ENCODE peak calls at places on chromosomes 12 and 14, in nine cellular contexts. One of them, this sample, is unnamed. For H3K9me3 and H3K27me3, the result is how much of the 10 kb centered on the place peaks cover.

GRCh38 chr12:32083489-32083888 is 23.2 kb upstream of the BICD1 start:
- DNase-seq in lower lobe of right lung: no peak
- DNase-seq in lung: no peak
- DNase-seq in stomach: no peak
- DNase-seq in tibial artery: no peak
- DNase-seq in spleen: no peak
- DNase-seq in heart left ventricle: no peak
- DNase-seq in upper lobe of right lung: no peak
- DNase-seq in tibial nerve: no peak
- DNase-seq in this sample: no peak

GRCh38 chr12:122423258-122424165 is 1.0 kb upstream of the CLIP1 start:
- DNase-seq in lower lobe of right lung: no peak
- DNase-seq in lung: peak
- DNase-seq in stomach: no peak
- DNase-seq in tibial artery: no peak
- DNase-seq in spleen: no peak
- DNase-seq in heart left ventricle: no peak
- DNase-seq in upper lobe of right lung: no peak
- DNase-seq in tibial nerve: no peak
- DNase-seq in this sample: no peak

GRCh38 chr12:114673169-114673833 is 10.7 kb downstream of the TBX3 start:
- DNase-seq in lower lobe of right lung: no peak
- DNase-seq in lung: no peak
- DNase-seq in stomach: no peak
- DNase-seq in tibial artery: no peak
- DNase-seq in spleen: no peak
- DNase-seq in heart left ventricle: no peak
- DNase-seq in upper lobe of right lung: no peak
- DNase-seq in tibial nerve: no peak
- DNase-seq in this sample: no peak

GRCh38 chr14:63642656-63643382 is 1.1 kb upstream of the WDR89 start:
- DNase-seq in lower lobe of right lung: no peak
- DNase-seq in lung: no peak
- DNase-seq in stomach: no peak
- DNase-seq in tibial artery: no peak
- DNase-seq in spleen: no peak
- DNase-seq in heart left ventricle: no peak
- DNase-seq in upper lobe of right lung: no peak
- DNase-seq in tibial nerve: no peak
- DNase-seq in this sample: no peak

GRCh38 chr12:131832393-131833231 is 4.4 kb downstream of the MMP17 start:
- DNase-seq in lower lobe of right lung: peak
- DNase-seq in lung: no peak
- DNase-seq in stomach: no peak
- DNase-seq in tibial artery: peak
- DNase-seq in spleen: no peak
- DNase-seq in heart left ventricle: peak
- DNase-seq in upper lobe of right lung: no peak
- DNase-seq in tibial nerve: no peak
- DNase-seq in this sample: no peak

GRCh38 chr12:105705765-105706164 is 375.3 kb downstream of the C12orf75 start:
- DNase-seq in lower lobe of right lung: no peak
- DNase-seq in lung: no peak
- DNase-seq in stomach: peak
- DNase-seq in tibial artery: peak
- DNase-seq in spleen: no peak
- DNase-seq in heart left ventricle: no peak
- DNase-seq in upper lobe of right lung: no peak
- DNase-seq in tibial nerve: peak
- DNase-seq in this sample: peak

GRCh38 chr12:45433441-45433868 is 217.6 kb downstream of the ANO6 start:
- DNase-seq in lower lobe of right lung: no peak
- DNase-seq in lung: no peak
- DNase-seq in stomach: no peak
- DNase-seq in tibial artery: no peak
- DNase-seq in spleen: no peak
- DNase-seq in heart left ventricle: no peak
- DNase-seq in upper lobe of right lung: no peak
- DNase-seq in tibial nerve: no peak
- DNase-seq in this sample: peak

GRCh38 chr12:25557830-25558436 is 4.8 kb upstream of the LMNTD1 start:
- DNase-seq in lower lobe of right lung: no peak
- DNase-seq in lung: no peak
- DNase-seq in stomach: no peak
- DNase-seq in tibial artery: no peak
- DNase-seq in spleen: no peak
- DNase-seq in heart left ventricle: no peak
- DNase-seq in upper lobe of right lung: no peak
- DNase-seq in tibial nerve: peak
- DNase-seq in this sample: peak

GRCh38 chr12:5565933-5566632 is 134.2 kb downstream of the NTF3 start:
- DNase-seq in lower lobe of right lung: no peak
- DNase-seq in lung: no peak
- DNase-seq in stomach: no peak
- DNase-seq in tibial artery: no peak
- DNase-seq in spleen: no peak
- DNase-seq in heart left ventricle: no peak
- DNase-seq in upper lobe of right lung: no peak
- DNase-seq in tibial nerve: no peak
- DNase-seq in this sample: no peak

GRCh38 chr14:98168196-98168985 is 1103.6 kb downstream of the BCL11B start:
- DNase-seq in lower lobe of right lung: no peak
- DNase-seq in lung: no peak
- DNase-seq in stomach: no peak
- DNase-seq in tibial artery: no peak
- DNase-seq in spleen: no peak
- DNase-seq in heart left ventricle: no peak
- DNase-seq in upper lobe of right lung: no peak
- DNase-seq in tibial nerve: no peak
- DNase-seq in this sample: no peak

GRCh38 chr12:45431153-45431552 is 215.3 kb downstream of the ANO6 start:
- DNase-seq in lower lobe of right lung: no peak
- DNase-seq in lung: no peak
- DNase-seq in stomach: no peak
- DNase-seq in tibial artery: no peak
- DNase-seq in spleen: no peak
- DNase-seq in heart left ventricle: no peak
- DNase-seq in upper lobe of right lung: no peak
- DNase-seq in tibial nerve: no peak
- DNase-seq in this sample: no peak

GRCh38 chr12:130423991-130424857 is 86.5 kb downstream of the PIWIL1 start:
- DNase-seq in lower lobe of right lung: no peak
- DNase-seq in lung: no peak
- DNase-seq in stomach: no peak
- DNase-seq in tibial artery: no peak
- DNase-seq in spleen: peak
- DNase-seq in heart left ventricle: no peak
- DNase-seq in upper lobe of right lung: no peak
- DNase-seq in tibial nerve: no peak
- DNase-seq in this sample: no peak
- H3K27ac ChIP-seq in lower lobe of right lung: no peak
- H3K27ac ChIP-seq in lung: no peak
- H3K27ac ChIP-seq in stomach: no peak
- H3K27ac ChIP-seq in tibial artery: no peak
- H3K27ac ChIP-seq in spleen: no peak
- H3K27ac ChIP-seq in heart left ventricle: no peak
- H3K27ac ChIP-seq in upper lobe of right lung: no peak
- H3K27ac ChIP-seq in tibial nerve: no peak
- H3K27ac ChIP-seq in this sample: no peak

DNA sequence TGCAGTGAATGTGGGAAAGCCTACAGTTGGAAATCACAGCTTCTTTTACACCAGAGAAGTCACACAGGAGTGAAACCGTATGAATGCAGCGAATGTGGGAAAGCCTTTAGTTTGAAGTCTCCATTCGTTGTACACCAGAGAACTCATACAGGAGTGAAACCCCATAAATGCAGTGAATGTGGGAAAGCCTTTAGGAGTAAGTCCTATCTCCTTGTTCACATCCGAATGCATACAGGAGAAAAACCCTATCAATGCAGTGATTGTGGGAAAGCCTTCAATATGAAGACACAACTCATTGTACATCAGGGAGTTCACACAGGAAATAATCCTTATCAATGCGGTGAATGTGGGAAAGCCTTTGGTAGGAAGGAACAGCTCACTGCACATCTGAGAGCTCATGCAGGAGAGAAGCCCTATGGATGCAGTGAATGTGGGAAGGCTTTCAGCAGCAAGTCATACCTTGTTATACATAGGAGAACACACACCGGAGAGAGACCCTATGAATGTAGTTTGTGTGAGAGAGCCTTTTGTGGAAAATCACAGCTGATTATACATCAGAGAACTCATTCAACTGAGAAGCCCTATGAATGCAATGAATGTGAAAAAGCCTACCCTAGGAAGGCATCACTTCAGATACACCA is 24.6 kb downstream of the ZNF26 start:
- DNase-seq in lower lobe of right lung: no peak
- DNase-seq in lung: no peak
- DNase-seq in stomach: no peak
- DNase-seq in tibial artery: no peak
- DNase-seq in spleen: no peak
- DNase-seq in heart left ventricle: no peak
- DNase-seq in upper lobe of right lung: no peak
- DNase-seq in tibial nerve: no peak
- DNase-seq in this sample: no peak
- H3K9me3 ChIP-seq in lower lobe of right lung: half or more
- H3K9me3 ChIP-seq in lung: under half
- H3K9me3 ChIP-seq in stomach: half or more
- H3K9me3 ChIP-seq in tibial artery: half or more
- H3K9me3 ChIP-seq in spleen: half or more
- H3K9me3 ChIP-seq in heart left ventricle: half or more
- H3K9me3 ChIP-seq in upper lobe of right lung: half or more
- H3K9me3 ChIP-seq in tibial nerve: half or more
- H3K9me3 ChIP-seq in this sample: under half

GRCh38 chr12:66697404-66697803 is 18.5 kb upstream of the GRIP1 start:
- DNase-seq in lower lobe of right lung: no peak
- DNase-seq in lung: no peak
- DNase-seq in stomach: no peak
- DNase-seq in tibial artery: no peak
- DNase-seq in spleen: no peak
- DNase-seq in heart left ventricle: no peak
- DNase-seq in upper lobe of right lung: no peak
- DNase-seq in tibial nerve: no peak
- DNase-seq in this sample: no peak
- H3K27me3 ChIP-seq in lower lobe of right lung: under half
- H3K27me3 ChIP-seq in lung: under half
- H3K27me3 ChIP-seq in stomach: under half
- H3K27me3 ChIP-seq in tibial artery: under half
- H3K27me3 ChIP-seq in spleen: under half
- H3K27me3 ChIP-seq in heart left ventricle: under half
- H3K27me3 ChIP-seq in upper lobe of right lung: under half
- H3K27me3 ChIP-seq in tibial nerve: under half
- H3K27me3 ChIP-seq in this sample: under half

DNA sequence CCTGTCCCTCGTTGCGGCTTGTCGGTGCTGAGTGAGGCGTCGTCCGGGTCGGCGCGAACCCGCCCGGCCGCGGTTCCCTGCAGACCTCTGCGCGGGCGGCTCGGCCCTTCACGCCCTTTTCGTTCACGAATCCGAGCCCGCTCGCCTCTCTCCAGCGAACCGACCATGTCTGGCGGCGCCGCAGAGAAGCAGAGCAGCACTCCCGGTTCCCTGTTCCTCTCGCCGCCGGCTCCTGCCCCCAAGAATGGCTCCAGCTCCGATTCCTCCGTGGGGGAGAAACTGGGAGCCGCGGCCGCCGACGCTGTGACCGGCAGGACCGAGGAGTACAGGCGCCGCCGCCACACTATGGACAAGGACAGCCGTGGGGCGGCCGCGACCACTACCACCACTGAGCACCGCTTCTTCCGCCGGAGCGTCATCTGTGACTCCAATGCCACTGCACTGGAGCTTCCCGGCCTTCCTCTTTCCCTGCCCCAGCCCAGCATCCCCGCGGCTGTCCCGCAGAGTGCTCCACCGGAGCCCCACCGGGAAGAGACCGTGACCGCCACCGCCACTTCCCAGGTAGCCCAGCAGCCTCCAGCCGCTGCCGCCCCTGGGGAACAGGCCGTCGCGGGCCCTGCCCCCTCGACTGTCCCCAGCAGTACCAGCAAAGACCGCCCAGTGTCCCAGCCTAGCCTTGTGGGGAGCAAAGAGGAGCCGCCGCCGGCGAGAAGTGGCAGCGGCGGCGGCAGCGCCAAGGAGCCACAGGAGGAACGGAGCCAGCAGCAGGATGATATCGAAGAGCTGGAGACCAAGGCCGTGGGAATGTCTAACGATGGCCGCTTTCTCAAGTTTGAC is 1.2 kb downstream of the WNK1 start:
- DNase-seq in lower lobe of right lung: peak
- DNase-seq in lung: peak
- DNase-seq in stomach: peak
- DNase-seq in tibial artery: peak
- DNase-seq in spleen: peak
- DNase-seq in heart left ventricle: peak
- DNase-seq in upper lobe of right lung: peak
- DNase-seq in tibial nerve: peak
- DNase-seq in this sample: no peak
- H3K27ac ChIP-seq in lower lobe of right lung: peak
- H3K27ac ChIP-seq in lung: peak
- H3K27ac ChIP-seq in stomach: peak
- H3K27ac ChIP-seq in tibial artery: peak
- H3K27ac ChIP-seq in spleen: peak
- H3K27ac ChIP-seq in heart left ventricle: peak
- H3K27ac ChIP-seq in upper lobe of right lung: peak
- H3K27ac ChIP-seq in tibial nerve: peak
- H3K27ac ChIP-seq in this sample: no peak

DNA sequence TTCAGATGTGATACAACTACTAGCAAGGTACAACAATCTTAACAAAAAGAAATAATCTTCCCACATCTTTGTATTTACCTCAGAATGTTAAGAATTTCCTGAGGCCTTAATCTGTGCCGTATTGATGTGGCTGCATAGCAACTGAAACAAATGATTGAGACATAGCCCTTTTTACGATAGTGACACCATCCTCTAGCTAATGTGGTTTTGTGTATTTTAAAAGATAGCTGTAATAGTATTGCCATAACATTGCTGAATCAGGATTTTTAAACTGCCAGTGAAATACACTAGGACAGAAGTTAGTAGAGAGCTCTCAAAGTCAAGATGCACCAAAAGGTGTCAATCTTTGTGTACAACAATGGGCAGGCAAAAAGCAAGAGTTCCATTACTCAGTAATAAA is 11.9 kb downstream of the NPAS3 start:
- DNase-seq in lower lobe of right lung: no peak
- DNase-seq in lung: no peak
- DNase-seq in stomach: no peak
- DNase-seq in tibial artery: no peak
- DNase-seq in spleen: no peak
- DNase-seq in heart left ventricle: no peak
- DNase-seq in upper lobe of right lung: no peak
- DNase-seq in tibial nerve: no peak
- DNase-seq in this sample: no peak
- H3K9me3 ChIP-seq in lower lobe of right lung: under half
- H3K9me3 ChIP-seq in lung: under half
- H3K9me3 ChIP-seq in stomach: under half
- H3K9me3 ChIP-seq in tibial artery: under half
- H3K9me3 ChIP-seq in spleen: under half
- H3K9me3 ChIP-seq in heart left ventricle: under half
- H3K9me3 ChIP-seq in upper lobe of right lung: under half
- H3K9me3 ChIP-seq in tibial nerve: under half
- H3K9me3 ChIP-seq in this sample: under half

GRCh38 chr14:51094901-51095853 is at the start of gene TRIM9:
- DNase-seq in lower lobe of right lung: peak
- DNase-seq in lung: peak
- DNase-seq in stomach: peak
- DNase-seq in tibial artery: peak
- DNase-seq in spleen: peak
- DNase-seq in heart left ventricle: peak
- DNase-seq in upper lobe of right lung: peak
- DNase-seq in tibial nerve: peak
- DNase-seq in this sample: peak
- H3K27me3 ChIP-seq in lower lobe of right lung: under half
- H3K27me3 ChIP-seq in lung: under half
- H3K27me3 ChIP-seq in stomach: half or more
- H3K27me3 ChIP-seq in tibial artery: under half
- H3K27me3 ChIP-seq in spleen: under half
- H3K27me3 ChIP-seq in heart left ventricle: under half
- H3K27me3 ChIP-seq in upper lobe of right lung: under half
- H3K27me3 ChIP-seq in tibial nerve: under half
- H3K27me3 ChIP-seq in this sample: under half